ENCODE peak calls at places on chromosomes 1 and 21, in four cellular contexts. One of them, this sample, is unnamed.

GRCh38 chr1:21499283-21499945 is 9.8 kb upstream of the ALPL start:
- DNase-seq in GM12892: no peak
- DNase-seq in chondrocyte: no peak
- DNase-seq in natural killer cell: no peak
- DNase-seq in this sample: no peak

GRCh38 chr1:180157108-180157507 is 2.4 kb downstream of the QSOX1 start:
- DNase-seq in natural killer cell: no peak
- DNase-seq in chondrocyte: no peak
- DNase-seq in GM12892: no peak
- DNase-seq in this sample: no peak

GRCh38 chr1:78304766-78305165 is 186.0 kb upstream of the PTGFR start:
- DNase-seq in GM12892: no peak
- DNase-seq in natural killer cell: no peak
- DNase-seq in chondrocyte: no peak
- DNase-seq in this sample: no peak

GRCh38 chr1:9843576-9843945 is 19.8 kb upstream of the CLSTN1 start:
- DNase-seq in natural killer cell: no peak
- DNase-seq in chondrocyte: peak; percentile 81
- DNase-seq in GM12892: no peak
- DNase-seq in this sample: no peak

GRCh38 chr1:27884182-27884954 is 12.0 kb downstream of the THEMIS2 start:
- DNase-seq in chondrocyte: no peak
- DNase-seq in GM12892: no peak
- DNase-seq in natural killer cell: no peak
- DNase-seq in this sample: no peak

GRCh38 chr1:206490643-206491421 is 16.5 kb upstream of the RASSF5 start:
- DNase-seq in natural killer cell: no peak
- DNase-seq in chondrocyte: no peak
- DNase-seq in GM12892: no peak
- DNase-seq in this sample: no peak

GRCh38 chr21:36630485-36631206 is 68.3 kb upstream of the SIM2 start:
- DNase-seq in GM12892: peak; percentile 47
- DNase-seq in natural killer cell: peak; percentile 37
- DNase-seq in chondrocyte: no peak
- DNase-seq in this sample: no peak

GRCh38 chr1:243422362-243422761 is 166.5 kb downstream of the SDCCAG8 start:
- DNase-seq in chondrocyte: no peak
- DNase-seq in natural killer cell: no peak
- DNase-seq in GM12892: no peak
- DNase-seq in this sample: no peak

GRCh38 chr1:41492341-41492848 is 7.9 kb upstream of the EDN2 start:
- DNase-seq in GM12892: no peak
- DNase-seq in chondrocyte: no peak
- DNase-seq in natural killer cell: no peak
- DNase-seq in this sample: peak; percentile 19

GRCh38 chr21:36388076-36388475 is 2.9 kb downstream of the CHAF1B start:
- DNase-seq in natural killer cell: no peak
- DNase-seq in chondrocyte: no peak
- DNase-seq in GM12892: no peak
- DNase-seq in this sample: no peak

GRCh38 chr1:53371121-53371666 is 43.3 kb upstream of the LRP8 start:
- DNase-seq in natural killer cell: peak; percentile 5
- DNase-seq in GM12892: no peak
- DNase-seq in chondrocyte: peak; percentile 67
- DNase-seq in this sample: no peak

GRCh38 chr21:17585875-17586450 is 26.7 kb downstream of the BTG3 start:
- DNase-seq in chondrocyte: no peak
- DNase-seq in natural killer cell: no peak
- DNase-seq in GM12892: no peak
- DNase-seq in this sample: peak; percentile 0

GRCh38 chr1:236623371-236624166 is 19.3 kb upstream of the HEATR1 start:
- DNase-seq in chondrocyte: no peak
- DNase-seq in natural killer cell: no peak
- DNase-seq in GM12892: no peak
- DNase-seq in this sample: no peak

GRCh38 chr1:116570358-116571214 is at the start of gene CD58:
- DNase-seq in GM12892: peak; percentile 73
- DNase-seq in natural killer cell: peak; percentile 79
- DNase-seq in chondrocyte: peak; percentile 94
- DNase-seq in this sample: peak; percentile 87

GRCh38 chr1:232283864-232284263 is 346.1 kb downstream of the SIPA1L2 start:
- DNase-seq in natural killer cell: no peak
- DNase-seq in GM12892: no peak
- DNase-seq in chondrocyte: no peak
- DNase-seq in this sample: no peak

GRCh38 chr1:59046730-59047157 is 250.2 kb upstream of the FGGY start:
- DNase-seq in natural killer cell: no peak
- DNase-seq in GM12892: peak; percentile 48
- DNase-seq in chondrocyte: no peak
- DNase-seq in this sample: peak; percentile 6

GRCh38 chr1:230394134-230394533 is 32.0 kb downstream of the PGBD5 start:
- DNase-seq in GM12892: no peak
- DNase-seq in natural killer cell: no peak
- DNase-seq in chondrocyte: no peak
- DNase-seq in this sample: no peak

GRCh38 chr1:41365772-41366427 is 4.7 kb downstream of the FOXO6 start:
- DNase-seq in GM12892: no peak
- DNase-seq in chondrocyte: no peak
- DNase-seq in natural killer cell: no peak
- DNase-seq in this sample: no peak

GRCh38 chr21:38920631-38921398 is 115.1 kb downstream of the ETS2 start:
- DNase-seq in GM12892: no peak
- DNase-seq in natural killer cell: no peak
- DNase-seq in chondrocyte: no peak
- DNase-seq in this sample: no peak

GRCh38 chr1:67347688-67348472 is 40.2 kb downstream of the IL12RB2 start:
- DNase-seq in GM12892: no peak
- DNase-seq in natural killer cell: no peak
- DNase-seq in chondrocyte: no peak
- DNase-seq in this sample: no peak